ENCODE peak calls at places on chromosome 10, in eight cellular contexts. C is SK-MEL-5; R is foreskin melanocyte; F is germinal center; D is tibial nerve; E is progenitor cell of endocrine pancreas; A is effector memory CD8-positive, alpha-beta T cell; V is activated CD4-positive, alpha-beta memory T cell treated with anti-CD3 and anti-CD28 coated beads for 36 hours. X is an unnamed sample.

GRCh38 chr10:123742751-123743440 is 76.7 kb downstream of the GPR26 start:
- DNase-seq in F (no peak), D (no peak), R (no peak), A (no peak), C (no peak), V (no peak), E (no peak), X (no peak)

GRCh38 chr10:28722065-28722803 is 44.9 kb downstream of the BAMBI start:
- DNase-seq in V (peak), E (peak), C (peak), R (no peak), D (peak), F (no peak), A (no peak), X (no peak)

GRCh38 chr10:122267849-122268737 is 3.0 kb upstream of the BTBD16 start:
- DNase-seq in D (no peak), V (peak), F (peak), A (peak), C (peak), E (peak), R (peak), X (peak)

GRCh38 chr10:73908853-73909611 is 1.9 kb upstream of the PLAU start:
- DNase-seq in V (peak), D (peak), R (no peak), E (no peak), C (peak), F (no peak), A (no peak), X (peak)

GRCh38 chr10:58698777-58699356 is 186.2 kb downstream of the BICC1 start:
- DNase-seq in A (no peak), R (no peak), D (no peak), E (no peak), C (no peak), V (no peak), F (no peak), X (no peak)

GRCh38 chr10:47336387-47337134 is 11.6 kb upstream of the RBP3 start:
- DNase-seq in R (no peak), E (no peak), A (no peak), V (no peak), D (no peak), C (no peak), F (no peak), X (no peak)

GRCh38 chr10:110151467-110151866 is 55.9 kb upstream of the MXI1 start:
- DNase-seq in C (no peak), A (no peak), E (no peak), V (no peak), F (no peak), D (no peak), R (no peak), X (no peak)

GRCh38 chr10:90352288-90352687 is 505.6 kb downstream of the HTR7 start:
- DNase-seq in F (no peak), V (no peak), A (no peak), E (no peak), C (no peak), D (no peak), R (no peak), X (no peak)

GRCh38 chr10:6103591-6103990 is 14.8 kb downstream of the RBM17 start:
- DNase-seq in F (no peak), A (no peak), D (no peak), C (no peak), V (no peak), E (no peak), R (no peak), X (no peak)

GRCh38 chr10:37436361-37436760 is 311.0 kb downstream of the ANKRD30A start:
- DNase-seq in F (no peak), A (no peak), R (no peak), D (no peak), V (no peak), E (no peak), C (no peak), X (no peak)

GRCh38 chr10:59362184-59362966 is at the start of gene FAM13C:
- DNase-seq in E (peak), R (peak), D (peak), A (no peak), F (no peak), C (peak), V (peak), X (no peak)

GRCh38 chr10:49309691-49310371 is 10.9 kb downstream of the C10orf71 start:
- DNase-seq in V (peak), A (peak), E (no peak), R (no peak), C (no peak), D (no peak), F (peak), X (peak)

GRCh38 chr10:51341216-51341615 is 266.9 kb downstream of the PRKG1 start:
- DNase-seq in D (no peak), E (no peak), C (no peak), A (no peak), V (no peak), F (no peak), R (peak), X (no peak)

GRCh38 chr10:49608925-49609282 is 1.2 kb upstream of the SLC18A3 start:
- DNase-seq in F (no peak), D (no peak), E (no peak), R (no peak), C (no peak), A (no peak), V (no peak), X (no peak)

GRCh38 chr10:34223658-34224057 is 591.4 kb downstream of the PARD3 start:
- DNase-seq in V (no peak), F (no peak), E (no peak), R (no peak), A (no peak), D (no peak), C (no peak), X (no peak)

GRCh38 chr10:71434760-71435394 is 38.2 kb downstream of the CDH23 start:
- DNase-seq in F (no peak), E (no peak), D (no peak), V (no peak), R (no peak), C (no peak), A (no peak), X (no peak)

GRCh38 chr10:79149662-79150443 is 81.1 kb downstream of the ZMIZ1 start:
- DNase-seq in V (peak), R (peak), A (peak), C (peak), E (no peak), D (peak), F (no peak), X (no peak)